ENCODE peak calls at places on chromosome 9, in eight cellular contexts. One of them, this sample, is unnamed.

GRCh38 chr9:134629586-134630392 is 11.8 kb upstream of the COL5A1 start:
- DNase-seq in A549: no peak
- DNase-seq in stimulated activated CD4-positive, alpha-beta T cell treated with anti-CD3 and anti-CD28 coated beads, Interleukin-4, amount 100 ng/mL, for 48 hours: no peak
- DNase-seq in HuH-7.5: no peak
- DNase-seq in RWPE1: no peak
- DNase-seq in fibroblast of pulmonary artery: no peak
- DNase-seq in lung microvascular endothelial cell: no peak
- DNase-seq in hypothalamus: no peak
- DNase-seq in this sample: no peak

GRCh38 chr9:119898316-119898715 is 529.1 kb upstream of the BRINP1 start:
- DNase-seq in A549: no peak
- DNase-seq in stimulated activated CD4-positive, alpha-beta T cell treated with anti-CD3 and anti-CD28 coated beads, Interleukin-4, amount 100 ng/mL, for 48 hours: no peak
- DNase-seq in HuH-7.5: no peak
- DNase-seq in RWPE1: no peak
- DNase-seq in fibroblast of pulmonary artery: no peak
- DNase-seq in lung microvascular endothelial cell: no peak
- DNase-seq in hypothalamus: no peak
- DNase-seq in this sample: no peak

GRCh38 chr9:137195525-137196220 is 4.9 kb downstream of the TPRN start:
- DNase-seq in A549: no peak
- DNase-seq in stimulated activated CD4-positive, alpha-beta T cell treated with anti-CD3 and anti-CD28 coated beads, Interleukin-4, amount 100 ng/mL, for 48 hours: no peak
- DNase-seq in HuH-7.5: no peak
- DNase-seq in RWPE1: no peak
- DNase-seq in fibroblast of pulmonary artery: no peak
- DNase-seq in lung microvascular endothelial cell: no peak
- DNase-seq in hypothalamus: no peak
- DNase-seq in this sample: peak

GRCh38 chr9:98010450-98010849 is 27.3 kb downstream of the ANP32B start:
- DNase-seq in A549: peak
- DNase-seq in stimulated activated CD4-positive, alpha-beta T cell treated with anti-CD3 and anti-CD28 coated beads, Interleukin-4, amount 100 ng/mL, for 48 hours: no peak
- DNase-seq in HuH-7.5: no peak
- DNase-seq in RWPE1: peak
- DNase-seq in fibroblast of pulmonary artery: peak
- DNase-seq in lung microvascular endothelial cell: peak
- DNase-seq in hypothalamus: no peak
- DNase-seq in this sample: peak

GRCh38 chr9:13823021-13823420 is 490.9 kb downstream of the NFIB start:
- DNase-seq in A549: no peak
- DNase-seq in stimulated activated CD4-positive, alpha-beta T cell treated with anti-CD3 and anti-CD28 coated beads, Interleukin-4, amount 100 ng/mL, for 48 hours: no peak
- DNase-seq in HuH-7.5: no peak
- DNase-seq in RWPE1: no peak
- DNase-seq in fibroblast of pulmonary artery: peak
- DNase-seq in lung microvascular endothelial cell: no peak
- DNase-seq in hypothalamus: no peak
- DNase-seq in this sample: no peak

GRCh38 chr9:88322906-88323566 is 65.2 kb upstream of the SPIN1 start:
- DNase-seq in A549: no peak
- DNase-seq in stimulated activated CD4-positive, alpha-beta T cell treated with anti-CD3 and anti-CD28 coated beads, Interleukin-4, amount 100 ng/mL, for 48 hours: no peak
- DNase-seq in HuH-7.5: no peak
- DNase-seq in RWPE1: no peak
- DNase-seq in fibroblast of pulmonary artery: peak
- DNase-seq in lung microvascular endothelial cell: no peak
- DNase-seq in hypothalamus: no peak
- DNase-seq in this sample: no peak

GRCh38 chr9:130541533-130541932 is 37.8 kb upstream of the FUBP3 start:
- DNase-seq in A549: no peak
- DNase-seq in stimulated activated CD4-positive, alpha-beta T cell treated with anti-CD3 and anti-CD28 coated beads, Interleukin-4, amount 100 ng/mL, for 48 hours: no peak
- DNase-seq in HuH-7.5: no peak
- DNase-seq in RWPE1: peak
- DNase-seq in fibroblast of pulmonary artery: no peak
- DNase-seq in lung microvascular endothelial cell: no peak
- DNase-seq in hypothalamus: no peak
- DNase-seq in this sample: peak

GRCh38 chr9:114911167-114911821 is 19.1 kb downstream of the TNFSF8 start:
- DNase-seq in A549: peak
- DNase-seq in stimulated activated CD4-positive, alpha-beta T cell treated with anti-CD3 and anti-CD28 coated beads, Interleukin-4, amount 100 ng/mL, for 48 hours: no peak
- DNase-seq in HuH-7.5: peak
- DNase-seq in RWPE1: peak
- DNase-seq in fibroblast of pulmonary artery: peak
- DNase-seq in lung microvascular endothelial cell: peak
- DNase-seq in hypothalamus: no peak
- DNase-seq in this sample: peak

GRCh38 chr9:134537891-134538520 is 103.6 kb upstream of the COL5A1 start:
- DNase-seq in A549: no peak
- DNase-seq in stimulated activated CD4-positive, alpha-beta T cell treated with anti-CD3 and anti-CD28 coated beads, Interleukin-4, amount 100 ng/mL, for 48 hours: no peak
- DNase-seq in HuH-7.5: no peak
- DNase-seq in RWPE1: no peak
- DNase-seq in fibroblast of pulmonary artery: no peak
- DNase-seq in lung microvascular endothelial cell: no peak
- DNase-seq in hypothalamus: no peak
- DNase-seq in this sample: no peak

GRCh38 chr9:86535406-86535915 is 181.3 kb upstream of the TUT7 start:
- DNase-seq in A549: no peak
- DNase-seq in stimulated activated CD4-positive, alpha-beta T cell treated with anti-CD3 and anti-CD28 coated beads, Interleukin-4, amount 100 ng/mL, for 48 hours: no peak
- DNase-seq in HuH-7.5: no peak
- DNase-seq in RWPE1: no peak
- DNase-seq in fibroblast of pulmonary artery: no peak
- DNase-seq in lung microvascular endothelial cell: no peak
- DNase-seq in hypothalamus: no peak
- DNase-seq in this sample: no peak

GRCh38 chr9:134230092-134230941 is 66.0 kb upstream of the RNU6ATAC start:
- DNase-seq in A549: no peak
- DNase-seq in stimulated activated CD4-positive, alpha-beta T cell treated with anti-CD3 and anti-CD28 coated beads, Interleukin-4, amount 100 ng/mL, for 48 hours: no peak
- DNase-seq in HuH-7.5: no peak
- DNase-seq in RWPE1: no peak
- DNase-seq in fibroblast of pulmonary artery: no peak
- DNase-seq in lung microvascular endothelial cell: no peak
- DNase-seq in hypothalamus: no peak
- DNase-seq in this sample: no peak

GRCh38 chr9:129069128-129069824 is 11.6 kb upstream of the DOLPP1 start:
- DNase-seq in A549: no peak
- DNase-seq in stimulated activated CD4-positive, alpha-beta T cell treated with anti-CD3 and anti-CD28 coated beads, Interleukin-4, amount 100 ng/mL, for 48 hours: peak
- DNase-seq in HuH-7.5: no peak
- DNase-seq in RWPE1: no peak
- DNase-seq in fibroblast of pulmonary artery: peak
- DNase-seq in lung microvascular endothelial cell: no peak
- DNase-seq in hypothalamus: peak
- DNase-seq in this sample: no peak

GRCh38 chr9:88300556-88300955 is 87.7 kb upstream of the SPIN1 start:
- DNase-seq in A549: no peak
- DNase-seq in stimulated activated CD4-positive, alpha-beta T cell treated with anti-CD3 and anti-CD28 coated beads, Interleukin-4, amount 100 ng/mL, for 48 hours: no peak
- DNase-seq in HuH-7.5: no peak
- DNase-seq in RWPE1: no peak
- DNase-seq in fibroblast of pulmonary artery: no peak
- DNase-seq in lung microvascular endothelial cell: no peak
- DNase-seq in hypothalamus: no peak
- DNase-seq in this sample: no peak

GRCh38 chr9:96853711-96854072 is 622 bp downstream of the ZNF782 start:
- DNase-seq in A549: no peak
- DNase-seq in stimulated activated CD4-positive, alpha-beta T cell treated with anti-CD3 and anti-CD28 coated beads, Interleukin-4, amount 100 ng/mL, for 48 hours: no peak
- DNase-seq in HuH-7.5: no peak
- DNase-seq in RWPE1: no peak
- DNase-seq in fibroblast of pulmonary artery: no peak
- DNase-seq in lung microvascular endothelial cell: no peak
- DNase-seq in hypothalamus: no peak
- DNase-seq in this sample: peak

GRCh38 chr9:86242012-86242411 is 17.4 kb downstream of the C9orf153 start:
- DNase-seq in A549: no peak
- DNase-seq in stimulated activated CD4-positive, alpha-beta T cell treated with anti-CD3 and anti-CD28 coated beads, Interleukin-4, amount 100 ng/mL, for 48 hours: no peak
- DNase-seq in HuH-7.5: no peak
- DNase-seq in RWPE1: no peak
- DNase-seq in fibroblast of pulmonary artery: peak
- DNase-seq in lung microvascular endothelial cell: no peak
- DNase-seq in hypothalamus: no peak
- DNase-seq in this sample: no peak

GRCh38 chr9:6759114-6759977 is 1.6 kb downstream of the KDM4C start:
- DNase-seq in A549: peak
- DNase-seq in stimulated activated CD4-positive, alpha-beta T cell treated with anti-CD3 and anti-CD28 coated beads, Interleukin-4, amount 100 ng/mL, for 48 hours: peak
- DNase-seq in HuH-7.5: no peak
- DNase-seq in RWPE1: peak
- DNase-seq in fibroblast of pulmonary artery: peak
- DNase-seq in lung microvascular endothelial cell: peak
- DNase-seq in hypothalamus: no peak
- DNase-seq in this sample: peak

GRCh38 chr9:128121466-128121810 is 6.1 kb downstream of the PTGES2 start:
- DNase-seq in A549: no peak
- DNase-seq in stimulated activated CD4-positive, alpha-beta T cell treated with anti-CD3 and anti-CD28 coated beads, Interleukin-4, amount 100 ng/mL, for 48 hours: no peak
- DNase-seq in HuH-7.5: no peak
- DNase-seq in RWPE1: no peak
- DNase-seq in fibroblast of pulmonary artery: no peak
- DNase-seq in lung microvascular endothelial cell: no peak
- DNase-seq in hypothalamus: no peak
- DNase-seq in this sample: no peak

GRCh38 chr9:117411547-117411946 is 3.3 kb downstream of the ASTN2 start:
- DNase-seq in A549: peak
- DNase-seq in stimulated activated CD4-positive, alpha-beta T cell treated with anti-CD3 and anti-CD28 coated beads, Interleukin-4, amount 100 ng/mL, for 48 hours: no peak
- DNase-seq in HuH-7.5: peak
- DNase-seq in RWPE1: no peak
- DNase-seq in fibroblast of pulmonary artery: peak
- DNase-seq in lung microvascular endothelial cell: peak
- DNase-seq in hypothalamus: no peak
- DNase-seq in this sample: peak

GRCh38 chr9:37801287-37801850 is 772 bp downstream of the DCAF10 start:
- DNase-seq in A549: peak
- DNase-seq in stimulated activated CD4-positive, alpha-beta T cell treated with anti-CD3 and anti-CD28 coated beads, Interleukin-4, amount 100 ng/mL, for 48 hours: peak
- DNase-seq in HuH-7.5: peak
- DNase-seq in RWPE1: peak
- DNase-seq in fibroblast of pulmonary artery: peak
- DNase-seq in lung microvascular endothelial cell: no peak
- DNase-seq in hypothalamus: no peak
- DNase-seq in this sample: peak

GRCh38 chr9:71980266-71981018 is 69.0 kb downstream of the C9orf85 start:
- DNase-seq in A549: no peak
- DNase-seq in stimulated activated CD4-positive, alpha-beta T cell treated with anti-CD3 and anti-CD28 coated beads, Interleukin-4, amount 100 ng/mL, for 48 hours: no peak
- DNase-seq in HuH-7.5: no peak
- DNase-seq in RWPE1: no peak
- DNase-seq in fibroblast of pulmonary artery: no peak
- DNase-seq in lung microvascular endothelial cell: peak
- DNase-seq in hypothalamus: no peak
- DNase-seq in this sample: no peak

GRCh38 chr9:38224941-38225340 is 155.9 kb upstream of the SHB start:
- DNase-seq in A549: no peak
- DNase-seq in stimulated activated CD4-positive, alpha-beta T cell treated with anti-CD3 and anti-CD28 coated beads, Interleukin-4, amount 100 ng/mL, for 48 hours: no peak
- DNase-seq in HuH-7.5: no peak
- DNase-seq in RWPE1: no peak
- DNase-seq in fibroblast of pulmonary artery: no peak
- DNase-seq in lung microvascular endothelial cell: no peak
- DNase-seq in hypothalamus: no peak
- DNase-seq in this sample: no peak

GRCh38 chr9:20658677-20659473 is 25.2 kb upstream of the FOCAD start:
- DNase-seq in A549: peak
- DNase-seq in stimulated activated CD4-positive, alpha-beta T cell treated with anti-CD3 and anti-CD28 coated beads, Interleukin-4, amount 100 ng/mL, for 48 hours: no peak
- DNase-seq in HuH-7.5: no peak
- DNase-seq in RWPE1: no peak
- DNase-seq in fibroblast of pulmonary artery: peak
- DNase-seq in lung microvascular endothelial cell: peak
- DNase-seq in hypothalamus: no peak
- DNase-seq in this sample: peak

GRCh38 chr9:96818535-96818934 is 35.8 kb downstream of the ZNF782 start:
- DNase-seq in A549: peak
- DNase-seq in stimulated activated CD4-positive, alpha-beta T cell treated with anti-CD3 and anti-CD28 coated beads, Interleukin-4, amount 100 ng/mL, for 48 hours: no peak
- DNase-seq in HuH-7.5: no peak
- DNase-seq in RWPE1: no peak
- DNase-seq in fibroblast of pulmonary artery: peak
- DNase-seq in lung microvascular endothelial cell: no peak
- DNase-seq in hypothalamus: no peak
- DNase-seq in this sample: no peak

GRCh38 chr9:36363448-36363847 is 36.6 kb downstream of the RNF38 start:
- DNase-seq in A549: no peak
- DNase-seq in stimulated activated CD4-positive, alpha-beta T cell treated with anti-CD3 and anti-CD28 coated beads, Interleukin-4, amount 100 ng/mL, for 48 hours: no peak
- DNase-seq in HuH-7.5: no peak
- DNase-seq in RWPE1: no peak
- DNase-seq in fibroblast of pulmonary artery: no peak
- DNase-seq in lung microvascular endothelial cell: no peak
- DNase-seq in hypothalamus: no peak
- DNase-seq in this sample: no peak

GRCh38 chr9:113474372-113474771 is 10.8 kb downstream of the RGS3 start:
- DNase-seq in A549: no peak
- DNase-seq in stimulated activated CD4-positive, alpha-beta T cell treated with anti-CD3 and anti-CD28 coated beads, Interleukin-4, amount 100 ng/mL, for 48 hours: no peak
- DNase-seq in HuH-7.5: no peak
- DNase-seq in RWPE1: no peak
- DNase-seq in fibroblast of pulmonary artery: no peak
- DNase-seq in lung microvascular endothelial cell: no peak
- DNase-seq in hypothalamus: no peak
- DNase-seq in this sample: no peak

GRCh38 chr9:133590231-133590855 is 18.8 kb downstream of the FAM163B start:
- DNase-seq in A549: no peak
- DNase-seq in stimulated activated CD4-positive, alpha-beta T cell treated with anti-CD3 and anti-CD28 coated beads, Interleukin-4, amount 100 ng/mL, for 48 hours: no peak
- DNase-seq in HuH-7.5: no peak
- DNase-seq in RWPE1: no peak
- DNase-seq in fibroblast of pulmonary artery: no peak
- DNase-seq in lung microvascular endothelial cell: no peak
- DNase-seq in hypothalamus: no peak
- DNase-seq in this sample: no peak

GRCh38 chr9:136095028-136095494 is at the start of gene NACC2:
- DNase-seq in A549: peak
- DNase-seq in stimulated activated CD4-positive, alpha-beta T cell treated with anti-CD3 and anti-CD28 coated beads, Interleukin-4, amount 100 ng/mL, for 48 hours: no peak
- DNase-seq in HuH-7.5: peak
- DNase-seq in RWPE1: peak
- DNase-seq in fibroblast of pulmonary artery: peak
- DNase-seq in lung microvascular endothelial cell: peak
- DNase-seq in hypothalamus: no peak
- DNase-seq in this sample: peak

GRCh38 chr9:116191757-116192415 is 38.3 kb downstream of the PAPPA start:
- DNase-seq in A549: no peak
- DNase-seq in stimulated activated CD4-positive, alpha-beta T cell treated with anti-CD3 and anti-CD28 coated beads, Interleukin-4, amount 100 ng/mL, for 48 hours: no peak
- DNase-seq in HuH-7.5: no peak
- DNase-seq in RWPE1: no peak
- DNase-seq in fibroblast of pulmonary artery: no peak
- DNase-seq in lung microvascular endothelial cell: no peak
- DNase-seq in hypothalamus: no peak
- DNase-seq in this sample: no peak

GRCh38 chr9:91428927-91429351 is 5.3 kb upstream of the NFIL3 start:
- DNase-seq in A549: no peak
- DNase-seq in stimulated activated CD4-positive, alpha-beta T cell treated with anti-CD3 and anti-CD28 coated beads, Interleukin-4, amount 100 ng/mL, for 48 hours: no peak
- DNase-seq in HuH-7.5: no peak
- DNase-seq in RWPE1: no peak
- DNase-seq in fibroblast of pulmonary artery: peak
- DNase-seq in lung microvascular endothelial cell: no peak
- DNase-seq in hypothalamus: no peak
- DNase-seq in this sample: peak

GRCh38 chr9:69750085-69750484 is 9.7 kb downstream of the PTAR1 start:
- DNase-seq in A549: no peak
- DNase-seq in stimulated activated CD4-positive, alpha-beta T cell treated with anti-CD3 and anti-CD28 coated beads, Interleukin-4, amount 100 ng/mL, for 48 hours: no peak
- DNase-seq in HuH-7.5: no peak
- DNase-seq in RWPE1: no peak
- DNase-seq in fibroblast of pulmonary artery: no peak
- DNase-seq in lung microvascular endothelial cell: peak
- DNase-seq in hypothalamus: no peak
- DNase-seq in this sample: no peak